ENCODE peak calls at places on chromosomes 11 and 22, in seven cellular contexts. K, V, Q, E, T, R and D are unnamed samples.

GRCh38 chr11:6618117-6619020 is 853 bp downstream of the TPP1 start:
- DNase-seq in K (peak), V (peak), Q (peak), E (peak), T (no peak), R (peak), D (peak)

GRCh38 chr11:68113986-68114385 is 7.2 kb downstream of the CHKA start:
- DNase-seq in K (no peak), V (no peak), Q (peak), E (no peak), T (no peak), R (no peak), D (no peak)

GRCh38 chr11:75197512-75198277 is 42.9 kb upstream of the TPBGL start:
- DNase-seq in K (no peak), V (no peak), Q (no peak), E (no peak), T (no peak), R (no peak), D (no peak)

GRCh38 chr22:28029201-28029948 is 110.3 kb upstream of the PITPNB start:
- DNase-seq in K (no peak), V (peak), Q (peak), E (no peak), T (no peak), R (no peak), D (no peak)

GRCh38 chr22:38017272-38017920 is 33.0 kb upstream of the SOX10 start:
- DNase-seq in K (no peak), V (peak), Q (peak), E (no peak), T (peak), R (no peak), D (no peak)

GRCh38 chr11:118343981-118344521 is at the start of gene CD3G:
- DNase-seq in K (peak), V (no peak), Q (no peak), E (peak), T (no peak), R (no peak), D (peak)

GRCh38 chr11:66317766-66318575 is 1.1 kb upstream of the CD248 start:
- DNase-seq in K (peak), V (peak), Q (peak), E (peak), T (peak), R (peak), D (no peak)

GRCh38 chr11:130420478-130421198 is 7.8 kb downstream of the ADAMTS8 start:
- DNase-seq in K (no peak), V (no peak), Q (peak), E (no peak), T (no peak), R (no peak), D (no peak)

GRCh38 chr11:83238111-83238510 is 44.6 kb downstream of the ANKRD42 start:
- DNase-seq in K (no peak), V (no peak), Q (no peak), E (no peak), T (no peak), R (no peak), D (no peak)

GRCh38 chr22:43099095-43099494 is 9.9 kb upstream of the TTLL1 start:
- DNase-seq in K (no peak), V (no peak), Q (peak), E (no peak), T (no peak), R (no peak), D (no peak)

GRCh38 chr11:27703453-27703852 is 3.2 kb upstream of the BDNF start:
- DNase-seq in K (no peak), V (no peak), Q (peak), E (no peak), T (no peak), R (no peak), D (no peak)

GRCh38 chr11:134245434-134245833 is 7.7 kb downstream of the THYN1 start:
- DNase-seq in K (no peak), V (no peak), Q (no peak), E (no peak), T (no peak), R (no peak), D (no peak)

GRCh38 chr11:71286701-71287643 is 34.6 kb upstream of the SHANK2 start:
- DNase-seq in K (no peak), V (no peak), Q (peak), E (no peak), T (no peak), R (no peak), D (no peak)

GRCh38 chr11:3001496-3001895 is 9.4 kb upstream of the NAP1L4 start:
- DNase-seq in K (no peak), V (no peak), Q (no peak), E (no peak), T (no peak), R (no peak), D (no peak)

GRCh38 chr11:23398052-23398451 is 537.8 kb upstream of the CCDC179 start:
- DNase-seq in K (no peak), V (no peak), Q (no peak), E (no peak), T (no peak), R (no peak), D (no peak)

GRCh38 chr22:19691721-19692341 is 22.5 kb upstream of the SEPTIN5 start:
- DNase-seq in K (no peak), V (no peak), Q (peak), E (no peak), T (no peak), R (no peak), D (no peak)

DNA sequence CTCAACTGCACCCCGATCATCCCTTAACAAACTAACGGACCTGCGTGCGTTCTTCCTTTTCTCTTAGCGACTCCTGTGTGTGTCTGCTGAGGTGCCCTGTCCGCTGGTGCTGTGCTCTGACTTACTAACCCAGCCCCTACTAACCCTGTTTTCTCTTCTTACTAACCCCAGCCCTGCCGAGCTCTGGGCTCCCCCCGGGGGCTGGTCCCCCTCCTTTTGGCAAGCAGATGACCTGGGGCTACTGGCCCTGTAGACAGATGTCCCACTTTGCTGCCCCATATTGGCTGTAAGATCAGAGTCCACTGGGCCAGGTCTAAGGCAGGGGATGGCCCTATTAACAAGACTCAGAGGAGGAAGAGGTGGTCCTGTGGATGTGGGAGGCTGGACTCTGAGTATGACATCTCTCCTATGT is 14.7 kb downstream of the MIAT start:
- DNase-seq in K (no peak), V (no peak), Q (no peak), E (no peak), T (no peak), R (no peak), D (peak)
- H3K4me3 ChIP-seq in K (peak), V (peak), Q (no peak), E (peak), T (peak), R (peak), D (peak)

GRCh38 chr22:25942989-25943411 is 201.0 kb downstream of the MYO18B start:
- DNase-seq in K (no peak), V (no peak), Q (peak), E (no peak), T (peak), R (no peak), D (no peak)

GRCh38 chr22:25941365-25941960 is 199.5 kb downstream of the MYO18B start:
- DNase-seq in K (no peak), V (no peak), Q (no peak), E (no peak), T (no peak), R (no peak), D (no peak)

GRCh38 chr22:25940479-25940878 is 198.5 kb downstream of the MYO18B start:
- DNase-seq in K (no peak), V (no peak), Q (no peak), E (no peak), T (no peak), R (no peak), D (no peak)

GRCh38 chr22:25942126-25942988 is 200.4 kb downstream of the MYO18B start:
- DNase-seq in K (no peak), V (no peak), Q (no peak), E (no peak), T (no peak), R (no peak), D (no peak)

DNA sequence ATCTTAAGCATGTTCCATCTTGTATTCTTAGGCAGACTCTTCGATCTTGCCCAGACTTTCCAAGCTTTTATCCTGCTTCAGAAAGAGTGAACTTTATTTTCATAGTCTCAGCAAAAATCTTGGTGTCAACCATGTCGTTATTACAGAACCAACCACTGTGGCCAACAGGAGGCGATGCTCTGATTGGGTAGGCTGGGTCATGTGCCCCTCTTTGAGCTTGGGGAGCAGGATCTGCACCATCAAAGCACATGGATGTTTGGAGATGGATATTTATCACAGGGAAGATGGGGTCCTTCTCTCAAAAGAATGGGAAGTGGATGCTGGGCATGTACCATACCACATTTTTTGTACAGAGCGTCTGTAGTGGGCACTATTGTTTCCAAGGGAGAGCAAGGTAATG is 197.4 kb downstream of the MYO18B start:
- DNase-seq in K (no peak), V (no peak), Q (no peak), E (no peak), T (no peak), R (no peak), D (no peak)
- H3K4me3 ChIP-seq in K (no peak), V (no peak), Q (no peak), E (no peak), T (no peak), R (no peak), D (no peak)

GRCh38 chr22:18079706-18080230 is 2.0 kb downstream of the PEX26 start:
- DNase-seq in K (no peak), V (no peak), Q (no peak), E (no peak), T (no peak), R (no peak), D (no peak)
- H3K4me3 ChIP-seq in K (no peak), V (no peak), Q (no peak), E (no peak), T (no peak), R (no peak), D (no peak)

GRCh38 chr11:36499325-36499724 is 10.7 kb downstream of the TRAF6 start:
- DNase-seq in K (no peak), V (no peak), Q (no peak), E (no peak), T (no peak), R (no peak), D (no peak)

GRCh38 chr11:36501236-36501635 is 8.8 kb downstream of the TRAF6 start:
- DNase-seq in K (no peak), V (no peak), Q (no peak), E (no peak), T (no peak), R (no peak), D (no peak)

GRCh38 chr11:36498721-36499120 is 11.4 kb downstream of the TRAF6 start:
- DNase-seq in K (no peak), V (no peak), Q (no peak), E (no peak), T (no peak), R (no peak), D (no peak)

DNA sequence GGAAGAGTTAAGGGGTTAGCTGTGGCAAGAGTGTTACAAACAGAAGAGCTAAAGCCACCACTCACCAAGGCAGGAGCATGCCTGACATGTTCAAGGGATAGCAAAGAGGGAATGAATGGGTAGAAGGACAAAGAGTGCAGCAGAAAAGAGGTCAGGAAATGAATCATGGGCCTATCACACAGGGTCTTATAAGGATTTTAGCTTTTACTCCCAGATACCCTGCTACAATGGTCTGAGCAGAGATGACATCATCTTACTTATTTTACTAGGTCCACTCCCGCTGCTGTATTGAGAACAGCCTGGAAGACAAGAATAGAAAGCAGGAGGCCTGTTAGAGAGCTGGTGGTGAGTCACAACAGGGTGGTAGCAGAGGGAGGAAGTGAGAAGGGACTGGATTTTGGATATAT is 9.8 kb downstream of the TRAF6 start:
- DNase-seq in K (no peak), V (no peak), Q (peak), E (no peak), T (no peak), R (no peak), D (no peak)
- H3K4me3 ChIP-seq in K (no peak), V (no peak), Q (no peak), E (no peak), T (no peak), R (no peak), D (no peak)

GRCh38 chr22:32202539-32203180 is 2.2 kb downstream of the RFPL2 start:
- DNase-seq in K (peak), V (no peak), Q (peak), E (no peak), T (no peak), R (peak), D (no peak)
- H3K4me3 ChIP-seq in K (peak), V (no peak), Q (no peak), E (peak), T (no peak), R (no peak), D (peak)

GRCh38 chr11:108854366-108854765 is 189.5 kb downstream of the DDX10 start:
- DNase-seq in K (peak), V (no peak), Q (peak), E (no peak), T (no peak), R (no peak), D (no peak)
- H3K4me3 ChIP-seq in K (peak), V (peak), Q (no peak), E (peak), T (no peak), R (no peak), D (peak)

GRCh38 chr11:62860835-62861563 is 19.7 kb upstream of the SLC3A2 start:
- DNase-seq in K (no peak), V (no peak), Q (no peak), E (peak), T (no peak), R (no peak), D (no peak)
- H3K4me3 ChIP-seq in K (no peak), V (no peak), Q (no peak), E (no peak), T (no peak), R (no peak), D (no peak)

DNA sequence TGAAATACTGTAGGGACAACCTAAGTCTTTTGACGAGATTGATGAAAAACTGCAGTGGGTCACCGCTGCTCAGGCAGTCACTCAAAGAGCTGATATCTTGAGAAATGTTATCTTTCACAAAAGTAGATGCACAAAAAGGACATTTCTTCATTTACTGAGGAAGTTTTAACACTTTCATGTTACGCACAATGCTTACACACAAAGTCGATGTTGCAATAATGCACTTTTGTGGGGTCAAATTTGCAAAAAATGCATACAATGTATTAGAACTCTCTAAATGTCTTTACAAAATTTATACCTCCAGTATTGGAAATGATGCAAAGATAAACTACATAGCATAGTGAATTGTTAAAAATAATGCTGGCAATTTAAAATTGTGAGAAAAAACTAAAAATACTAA is 16.2 kb upstream of the OR10V1 start:
- DNase-seq in K (no peak), V (no peak), Q (no peak), E (no peak), T (no peak), R (no peak), D (no peak)
- H3K4me3 ChIP-seq in K (no peak), V (no peak), Q (no peak), E (no peak), T (no peak), R (no peak), D (no peak)

GRCh38 chr11:13023423-13023822 is 14.3 kb downstream of the RASSF10 start:
- DNase-seq in K (no peak), V (no peak), Q (no peak), E (no peak), T (no peak), R (no peak), D (no peak)
- H3K4me3 ChIP-seq in K (no peak), V (no peak), Q (no peak), E (no peak), T (no peak), R (no peak), D (no peak)

DNA sequence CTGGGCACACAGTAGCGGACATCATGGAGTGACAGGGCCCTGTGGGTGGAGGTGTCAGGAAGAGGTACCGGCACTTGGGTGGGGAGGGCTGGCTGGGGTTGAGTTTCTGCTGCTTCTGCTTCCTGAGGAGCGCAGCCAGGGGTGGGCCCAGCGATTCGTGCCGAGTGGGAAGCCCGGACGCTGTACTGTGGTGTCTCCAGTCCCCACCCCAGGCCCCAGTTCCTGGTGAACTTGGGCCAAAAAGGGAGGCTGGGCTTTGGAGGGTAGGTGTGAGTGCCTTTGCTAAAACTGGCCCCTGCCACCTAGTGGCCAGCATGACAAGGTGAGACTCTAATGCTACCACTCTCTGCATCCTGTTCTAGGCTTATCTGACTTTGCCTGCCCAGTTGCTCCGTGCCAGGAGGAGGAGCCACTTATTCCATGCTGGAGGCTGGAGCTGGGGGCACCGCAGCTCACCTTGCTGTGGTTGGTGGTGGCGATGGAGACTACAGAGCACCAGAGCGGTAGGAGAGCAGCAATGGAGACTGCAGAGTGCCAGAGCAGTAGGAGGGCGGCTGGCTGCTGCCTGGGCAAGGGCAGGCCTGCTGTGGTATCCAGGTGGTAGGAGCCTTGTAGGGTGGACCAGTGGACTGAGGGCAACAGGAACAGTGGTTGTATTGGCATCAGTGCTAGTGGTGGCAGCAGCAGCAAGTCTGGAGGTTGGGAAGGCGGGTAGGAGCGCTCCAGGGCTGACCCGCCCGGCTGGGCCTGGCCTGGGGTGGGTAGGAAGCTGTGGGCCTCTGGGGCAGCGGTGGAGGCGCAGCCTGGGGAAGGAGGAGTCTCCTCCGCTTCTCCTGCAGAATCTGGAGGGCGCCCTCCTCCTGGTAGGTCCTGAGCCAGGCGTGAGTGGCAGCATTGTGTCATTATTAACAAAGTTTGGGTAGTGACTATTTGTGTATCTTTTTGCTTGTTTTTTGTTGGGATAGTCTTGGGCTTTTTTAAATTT is 2.2 kb upstream of the RFPL2 start:
- DNase-seq in K (peak), V (no peak), Q (peak), E (no peak), T (no peak), R (peak), D (no peak)
- H3K4me3 ChIP-seq in K (no peak), V (no peak), Q (no peak), E (no peak), T (no peak), R (no peak), D (no peak)